ENCODE peak calls at places on chromosomes 5 and 9, in five cellular contexts. A is IMR-90, T is AG04449, B is K562, H is epithelial cell of esophagus. C is an unnamed sample.

GRCh38 chr5:8456846-8457186 is 587.9 kb downstream of the MTRR start:
- DNase-seq in B (no peak), H (no peak), T (no peak), A (peak), C (peak)

GRCh38 chr5:2047341-2047927 is 164.7 kb upstream of the IRX4 start:
- DNase-seq in B (no peak), A (no peak), H (no peak), T (no peak), C (no peak)

GRCh38 chr9:10052916-10053315 is 559.9 kb downstream of the PTPRD start:
- DNase-seq in A (no peak), B (no peak), T (no peak), H (no peak), C (no peak)

GRCh38 chr5:121870489-121870888 is 18.8 kb downstream of the FTMT start:
- DNase-seq in B (no peak), T (no peak), H (peak), A (peak), C (no peak)

GRCh38 chr5:132816083-132816482 is 3.0 kb downstream of the SOWAHA start:
- DNase-seq in H (no peak), A (no peak), B (no peak), T (no peak), C (no peak)

GRCh38 chr5:36001032-36001431 is 9.8 kb upstream of the UGT3A1 start:
- DNase-seq in A (no peak), H (no peak), T (no peak), B (no peak), C (no peak)

GRCh38 chr5:80141147-80141671 is 106.1 kb downstream of the THBS4 start:
- DNase-seq in B (no peak), A (peak), T (no peak), H (no peak), C (no peak)

GRCh38 chr5:961002-961710 is 47.4 kb upstream of the NKD2 start:
- DNase-seq in B (no peak), H (no peak), T (no peak), A (no peak), C (no peak)

GRCh38 chr5:16934669-16935068 is 1.4 kb downstream of the MYO10 start:
- DNase-seq in H (peak), A (peak), T (no peak), B (no peak), C (no peak)

GRCh38 chr5:16932401-16932800 is 3.7 kb downstream of the MYO10 start:
- DNase-seq in A (no peak), B (no peak), H (no peak), T (no peak), C (no peak)

GRCh38 chr5:16931334-16932110 is 4.6 kb downstream of the MYO10 start:
- DNase-seq in B (no peak), T (no peak), H (peak), A (no peak), C (no peak)

GRCh38 chr5:16934123-16934522 is 2.0 kb downstream of the MYO10 start:
- DNase-seq in B (peak), T (no peak), A (peak), H (peak), C (no peak)

DNA sequence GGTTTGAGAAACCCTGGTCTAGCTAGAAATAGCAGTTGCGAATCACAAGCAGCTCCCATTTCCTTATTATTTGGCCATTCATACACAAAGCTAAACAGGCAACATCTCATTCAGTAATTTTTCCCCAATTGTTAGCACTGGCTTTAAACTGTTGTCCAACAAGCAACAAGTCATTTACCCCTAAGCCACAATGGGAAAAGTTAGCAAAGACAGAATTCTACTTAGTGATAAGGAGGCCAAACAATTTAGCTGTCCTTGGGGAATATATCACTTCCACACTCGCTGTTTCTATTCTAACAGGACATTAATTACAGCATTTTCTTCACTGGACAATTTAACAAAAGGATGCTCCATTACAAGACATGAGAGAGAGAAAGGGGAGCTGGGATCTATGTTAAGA is 2.8 kb downstream of the MYO10 start:
- DNase-seq in T (no peak), B (no peak), A (no peak), H (peak), C (no peak)
- H3K4me3 ChIP-seq in T (peak), B (no peak), A (peak), H (peak), C (no peak)

GRCh38 chr5:96431376-96432244 is 1.4 kb downstream of the PCSK1 start:
- DNase-seq in H (peak), B (no peak), A (peak), T (no peak), C (no peak)
- H3K4me3 ChIP-seq in H (no peak), B (no peak), A (no peak), T (no peak), C (no peak)

DNA sequence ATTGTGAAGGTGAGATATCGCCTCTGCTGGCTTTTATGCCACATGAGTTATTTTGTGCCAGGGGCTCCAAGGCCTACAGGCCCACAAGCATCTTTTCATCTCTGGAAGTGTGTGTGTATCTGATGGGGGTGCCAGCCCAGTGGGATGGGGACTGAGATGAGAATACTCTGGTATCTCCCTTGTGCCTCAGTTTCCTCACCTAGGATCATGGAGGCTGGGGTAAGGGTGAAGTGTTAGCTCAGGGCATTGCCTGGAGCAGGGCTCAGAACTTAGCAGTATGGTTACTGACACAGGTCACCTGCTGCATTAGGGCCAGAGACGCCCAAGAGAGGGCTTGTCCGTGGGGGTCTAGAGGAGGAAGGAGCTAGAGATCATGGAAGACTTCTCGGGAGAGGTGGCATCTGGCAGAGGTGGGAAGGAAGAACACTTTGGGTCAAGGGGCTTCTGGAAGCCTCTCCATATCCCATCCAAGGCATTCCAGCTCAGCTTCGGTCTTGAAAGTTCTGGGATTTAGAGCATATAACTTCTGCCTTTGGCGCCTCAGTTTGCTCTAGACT is 755 bp upstream of the WNK2 start:
- DNase-seq in H (no peak), B (no peak), T (no peak), A (no peak), C (no peak)
- H3K4me3 ChIP-seq in H (no peak), B (no peak), T (no peak), A (no peak), C (peak)

DNA sequence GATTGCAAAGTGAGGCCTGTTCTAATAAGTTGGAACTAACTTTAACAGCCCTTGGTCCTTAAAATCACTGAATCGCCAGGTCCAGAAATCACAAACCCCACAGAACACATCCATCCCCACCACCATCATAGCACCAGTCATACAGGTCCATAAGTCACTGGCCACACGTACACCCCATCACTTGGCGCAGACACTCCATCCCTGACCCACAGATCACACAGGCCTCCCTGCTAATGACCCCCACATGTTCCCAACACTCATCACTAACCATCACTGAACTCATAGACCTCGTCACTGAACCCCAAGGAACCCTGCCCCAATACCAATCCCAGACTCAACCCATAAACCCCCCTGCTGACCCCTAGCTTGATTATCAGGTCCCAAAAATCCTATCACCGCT is 41.2 kb upstream of the ZNF300 start:
- DNase-seq in H (no peak), A (no peak), T (no peak), B (no peak), C (no peak)
- H3K4me3 ChIP-seq in H (peak), A (peak), T (peak), B (peak), C (no peak)

GRCh38 chr5:85716344-85717202 is 901.2 kb upstream of the COX7C start:
- DNase-seq in B (no peak), H (no peak), T (no peak), A (no peak), C (no peak)
- H3K4me3 ChIP-seq in B (no peak), H (no peak), T (no peak), A (no peak), C (no peak)